ENCODE peak calls at places on chromosomes 13 and 19, in five cellular contexts. D is H9; Q is CD4-positive, alpha-beta T cell; L is HFFc6; O is B cell. A is an unnamed sample.

GRCh38 chr13:74966814-74967213 is 515.2 kb downstream of the TBC1D4 start:
- DNase-seq in O (no peak), Q (no peak), L (no peak), D (no peak), A (no peak)

GRCh38 chr13:84607614-84608013 is 725.3 kb upstream of the SLITRK1 start:
- DNase-seq in Q (no peak), O (no peak), L (peak; percentile 77), D (no peak), A (no peak)

GRCh38 chr13:47672982-47673670 is 327.9 kb downstream of the SUCLA2 start:
- DNase-seq in L (peak; percentile 81), D (no peak), Q (no peak), O (no peak), A (no peak)

GRCh38 chr19:12737666-12738351 is 512 bp downstream of the GET3 start:
- DNase-seq in D (no peak), O (no peak), L (no peak), Q (no peak), A (no peak)

GRCh38 chr13:113291997-113292862 is 4.8 kb upstream of the LAMP1 start:
- DNase-seq in L (peak; percentile 3), D (peak; percentile 32), O (no peak), Q (no peak), A (no peak)

GRCh38 chr13:30576528-30576927 is 41.2 kb upstream of the USPL1 start:
- DNase-seq in D (no peak), O (no peak), Q (peak; percentile 17), L (peak; percentile 43), A (no peak)

GRCh38 chr13:80550856-80551532 is 210.1 kb upstream of the SPRY2 start:
- DNase-seq in O (no peak), D (no peak), Q (no peak), L (no peak), A (no peak)

GRCh38 chr13:56700324-56700723 is 440.4 kb upstream of the PRR20A start:
- DNase-seq in L (no peak), O (no peak), Q (no peak), D (no peak), A (no peak)

GRCh38 chr13:26713341-26713740 is 47.2 kb downstream of the GPR12 start:
- DNase-seq in O (no peak), D (no peak), L (no peak), Q (no peak), A (no peak)

GRCh38 chr13:78675112-78675511 is 16.2 kb upstream of the OBI1 start:
- DNase-seq in Q (no peak), D (no peak), L (no peak), O (no peak), A (no peak)

GRCh38 chr19:49573451-49573850 is 6.9 kb downstream of the NOSIP start:
- DNase-seq in Q (no peak), O (no peak), L (no peak), D (no peak), A (no peak)

GRCh38 chr19:35055715-35056179 is 14.2 kb downstream of the HPN start:
- DNase-seq in L (no peak), Q (no peak), O (peak; percentile 51), D (peak; percentile 94), A (no peak)

GRCh38 chr19:17078038-17078919 is 2.7 kb downstream of the MYO9B start:
- DNase-seq in L (no peak), Q (no peak), O (no peak), D (no peak), A (no peak)

GRCh38 chr13:49356224-49356623 is 87.6 kb downstream of the CAB39L start:
- DNase-seq in D (no peak), O (no peak), L (peak; percentile 89), Q (no peak), A (no peak)

GRCh38 chr19:7506385-7507328 is 9.2 kb upstream of the ZNF358 start:
- DNase-seq in L (peak; percentile 40), D (peak; percentile 99), Q (no peak), O (peak; percentile 49), A (no peak)

GRCh38 chr19:14343286-14343685 is 38.0 kb upstream of the ADGRE5 start:
- DNase-seq in L (no peak), Q (no peak), D (no peak), O (no peak), A (no peak)

GRCh38 chr19:19119325-19120237 is 18.7 kb downstream of the TMEM161A start:
- DNase-seq in L (no peak), Q (no peak), D (no peak), O (peak; percentile 36), A (no peak)

GRCh38 chr19:19113040-19113541 is 25.2 kb downstream of the TMEM161A start:
- DNase-seq in Q (no peak), L (peak; percentile 28), D (peak; percentile 84), O (no peak), A (no peak)

GRCh38 chr19:19111967-19112580 is 26.2 kb downstream of the TMEM161A start:
- DNase-seq in L (no peak), D (no peak), O (no peak), Q (no peak), A (no peak)

GRCh38 chr19:19120308-19121156 is 17.7 kb downstream of the TMEM161A start:
- DNase-seq in L (no peak), Q (no peak), O (peak; percentile 33), D (peak; percentile 100), A (no peak)

DNA sequence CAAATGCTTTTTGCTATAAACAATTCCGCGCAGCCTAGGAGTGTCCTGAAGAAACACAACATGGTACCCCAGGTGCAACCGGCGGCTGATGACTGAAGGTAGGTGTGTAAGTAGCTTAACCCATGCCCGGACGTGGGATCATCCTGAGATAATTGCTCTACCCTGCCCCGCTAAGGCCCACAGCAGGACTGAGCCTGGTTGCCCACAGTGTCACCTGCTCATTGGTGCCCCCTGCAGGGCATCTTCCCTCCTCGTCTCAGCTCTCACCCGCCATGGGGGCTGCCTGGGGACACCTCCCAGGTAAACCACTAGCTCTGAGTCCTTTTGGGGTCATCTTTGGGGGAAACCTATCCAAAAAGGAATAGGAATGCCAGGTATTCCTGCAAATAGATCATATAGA is 22.3 kb downstream of the TMEM161A start:
- DNase-seq in O (peak; percentile 77), D (peak; percentile 81), L (no peak), Q (peak; percentile 32), A (no peak)
- TF ChIP-seq CTCF in O (peak; percentile 53), D (peak; percentile 88), L (peak; percentile 74), Q (peak; percentile 42), A (no peak)

GRCh38 chr19:3513198-3514140 is 7.4 kb downstream of the FZR1 start:
- DNase-seq in O (no peak), L (no peak), D (no peak), Q (no peak), A (no peak)
- TF ChIP-seq CTCF in O (no peak), L (no peak), D (no peak), Q (no peak), A (no peak)

GRCh38 chr19:29664753-29665214 is 477 bp upstream of the PLEKHF1 start:
- DNase-seq in D (no peak), Q (no peak), O (no peak), L (no peak), A (no peak)
- TF ChIP-seq CTCF in D (no peak), Q (peak; percentile 55), O (peak; percentile 18), L (no peak), A (no peak)

DNA sequence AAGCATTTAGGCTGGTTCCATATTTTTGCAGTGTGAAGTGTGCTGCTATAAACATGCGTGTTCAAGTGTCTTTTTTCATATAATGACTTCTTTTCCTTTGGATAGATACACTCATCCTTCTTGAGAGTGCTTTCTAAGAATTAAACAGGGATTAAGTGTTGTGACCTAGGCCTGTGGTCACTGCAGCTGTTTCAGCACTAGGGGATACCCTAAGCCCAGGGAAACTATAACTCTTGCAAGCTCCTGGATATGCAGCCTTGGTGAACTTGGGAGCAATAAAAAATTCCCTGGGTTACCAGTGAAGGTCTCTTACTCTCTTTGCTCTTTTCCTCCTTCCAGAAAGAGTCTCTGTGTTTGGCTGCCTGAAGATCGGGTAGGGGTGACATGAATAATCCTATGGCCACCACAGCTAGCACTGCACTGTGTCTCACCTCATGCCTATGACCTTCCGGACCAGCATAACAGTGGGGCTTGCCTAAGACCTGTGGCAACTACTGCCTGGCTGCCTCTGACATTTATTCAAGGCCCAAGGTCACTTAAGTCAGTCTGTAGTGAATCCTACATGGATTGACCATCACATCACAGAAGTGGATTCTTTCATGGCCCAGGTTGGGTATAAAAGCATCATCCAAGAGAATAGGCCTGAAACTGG is 799.7 kb downstream of the DACH1 start:
- DNase-seq in L (no peak), O (no peak), Q (no peak), D (no peak), A (no peak)
- TF ChIP-seq CTCF in L (no peak), O (no peak), Q (no peak), D (peak; percentile 51), A (no peak)

DNA sequence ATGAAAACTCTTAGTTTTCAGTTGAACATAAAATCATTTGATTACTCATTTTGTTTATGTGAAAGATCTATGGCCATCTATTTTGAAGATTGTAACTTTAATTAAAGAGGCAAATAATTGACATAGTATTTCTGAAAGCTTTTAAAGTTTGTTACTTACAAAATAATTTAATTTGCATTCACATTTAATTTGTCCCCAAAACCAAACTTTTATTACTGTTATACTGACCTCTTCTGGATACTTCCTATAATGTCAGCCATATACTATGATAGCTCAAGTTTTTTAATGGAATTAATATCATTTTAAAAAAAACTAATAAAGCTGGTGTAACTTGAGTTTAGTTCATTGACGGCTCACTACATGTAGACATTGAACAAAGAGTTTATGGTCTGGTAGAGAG is 4.9 kb upstream of the SGCG start:
- DNase-seq in D (no peak), Q (no peak), L (no peak), O (no peak), A (no peak)
- TF ChIP-seq CTCF in D (peak; percentile 67), Q (no peak), L (peak; percentile 75), O (no peak), A (no peak)

DNA sequence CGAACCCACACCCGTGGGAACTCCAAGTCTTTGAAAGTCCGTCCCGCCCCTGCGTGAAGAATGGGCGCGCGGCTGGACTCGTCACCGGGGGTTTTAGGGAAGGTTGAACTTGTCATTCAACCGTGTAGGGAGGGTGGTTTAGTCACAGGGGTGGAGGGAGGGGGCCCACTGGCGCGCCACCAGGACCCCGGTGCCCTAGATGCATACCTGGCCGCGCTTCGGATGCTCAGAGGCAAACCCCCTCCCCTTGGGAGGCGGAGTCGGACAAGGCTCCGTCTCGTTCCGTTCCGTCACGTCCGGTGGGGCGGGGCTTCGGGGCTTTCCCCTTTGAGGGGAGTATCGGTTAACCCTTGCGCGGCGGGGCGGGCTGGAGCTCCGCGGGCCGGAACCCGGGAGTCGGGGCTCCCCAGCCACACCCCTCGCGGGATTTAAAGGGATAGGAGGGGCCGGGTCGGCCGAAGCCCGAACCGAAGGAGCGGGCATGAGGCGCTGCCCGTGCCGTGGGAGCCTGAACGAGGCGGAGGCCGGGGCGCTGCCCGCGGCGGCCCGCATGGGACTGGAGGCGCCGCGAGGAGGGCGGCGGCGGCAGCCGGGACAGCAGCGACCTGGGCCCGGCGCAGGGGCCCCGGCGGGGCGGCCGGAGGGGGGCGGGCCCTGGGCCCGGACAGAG is at the start of the genes COQ8B and ITPKC:
- DNase-seq in O (peak; percentile 97), D (peak; percentile 98), L (peak; percentile 95), Q (peak; percentile 100), A (peak; percentile 100)
- TF ChIP-seq CTCF in O (peak; percentile 22), D (peak; percentile 19), L (peak; percentile 13), Q (no peak), A (no peak)